ENCODE peak calls at places on chromosomes 16 and 17, in seven cellular contexts. L is NCI-H1417 treated with DMSO at 0.1 percent for 48 hours; D is ELR; A is left cardiac atrium; C is mesendoderm; W is activated T-helper 1 cell treated with anti-CD3 and anti-CD28 coated beads, Interleukin-2, amount 50 U/mL, for 16 hours; Y is T follicular helper cell. K is an unnamed sample.

GRCh38 chr17:29844339-29845048 is 85.5 kb downstream of the SSH2 start:
- DNase-seq in D (peak), A (no peak), Y (no peak), W (no peak), C (peak), L (no peak), K (no peak)

GRCh38 chr16:57694556-57695377 is at the start of gene DRC7:
- DNase-seq in W (no peak), D (peak), C (peak), A (no peak), Y (no peak), L (peak), K (no peak)

GRCh38 chr17:50564916-50565315 is 4.4 kb downstream of the CACNA1G start:
- DNase-seq in Y (no peak), C (peak), A (peak), W (no peak), D (peak), L (no peak), K (no peak)

GRCh38 chr16:28927815-28928214 is 2.8 kb upstream of the RABEP2 start:
- DNase-seq in Y (no peak), A (no peak), C (no peak), L (no peak), D (no peak), W (no peak), K (no peak)

GRCh38 chr17:77941004-77941403 is 17.5 kb upstream of the TNRC6C start:
- DNase-seq in L (no peak), A (no peak), D (no peak), Y (no peak), W (no peak), C (no peak), K (no peak)

GRCh38 chr17:34758316-34758715 is 178.9 kb downstream of the TMEM132E start:
- DNase-seq in Y (no peak), L (no peak), D (no peak), A (no peak), C (no peak), W (no peak), K (no peak)

GRCh38 chr16:29664133-29664912 is 1.3 kb downstream of the SPN start:
- DNase-seq in Y (no peak), C (no peak), L (no peak), W (no peak), D (no peak), A (peak), K (peak)

GRCh38 chr16:56450275-56450889 is 750 bp downstream of the NUDT21 start:
- DNase-seq in A (no peak), D (peak), C (peak), L (no peak), W (no peak), Y (no peak), K (no peak)

GRCh38 chr17:1890758-1891450 is 61.1 kb downstream of the RPA1 start:
- DNase-seq in Y (no peak), W (no peak), L (no peak), C (no peak), A (no peak), D (no peak), K (no peak)

GRCh38 chr17:77378318-77379064 is 237.7 kb downstream of the SEC14L1 start:
- DNase-seq in L (no peak), D (no peak), Y (no peak), C (no peak), A (no peak), W (no peak), K (no peak)

GRCh38 chr17:80927791-80928216 is 63.8 kb upstream of the CHMP6 start:
- DNase-seq in D (no peak), C (peak), W (no peak), L (no peak), A (no peak), Y (no peak), K (no peak)

GRCh38 chr16:19008770-19009169 is 25.0 kb downstream of the TMC7 start:
- DNase-seq in D (peak), W (no peak), Y (no peak), A (no peak), L (no peak), C (no peak), K (no peak)

GRCh38 chr16:1545044-1545736 is 11.7 kb downstream of the TMEM204 start:
- DNase-seq in L (no peak), C (no peak), D (no peak), Y (no peak), A (peak), W (no peak), K (no peak)

GRCh38 chr17:81858170-81858966 is 2.0 kb downstream of the P4HB start:
- DNase-seq in A (no peak), W (no peak), C (no peak), L (no peak), D (no peak), Y (no peak), K (no peak)

GRCh38 chr16:68090526-68090925 is 5.4 kb downstream of the NFATC3 start:
- DNase-seq in A (no peak), Y (no peak), C (no peak), W (no peak), L (no peak), D (no peak), K (no peak)

GRCh38 chr17:46791531-46791930 is 27.0 kb downstream of the WNT3 start:
- DNase-seq in Y (no peak), L (no peak), W (no peak), A (no peak), D (no peak), C (no peak), K (no peak)

GRCh38 chr16:67499159-67499558 is 15.8 kb upstream of the AGRP start:
- DNase-seq in Y (no peak), W (no peak), C (no peak), A (no peak), D (no peak), L (no peak), K (no peak)

GRCh38 chr17:43766413-43767052 is 7.9 kb upstream of the SOST start:
- DNase-seq in A (peak), D (peak), W (peak), Y (peak), C (peak), L (no peak), K (peak)

GRCh38 chr17:253091-253846 is 71.8 kb upstream of the DOC2B start:
- DNase-seq in C (no peak), D (no peak), W (no peak), Y (no peak), L (no peak), A (peak), K (no peak)

GRCh38 chr17:79083191-79083971 is 8.8 kb downstream of the ENGASE start:
- DNase-seq in C (no peak), W (no peak), A (no peak), D (no peak), Y (no peak), L (no peak), K (no peak)

GRCh38 chr16:4957420-4957719 is 760 bp upstream of the SEC14L5 start:
- DNase-seq in W (no peak), D (no peak), L (no peak), A (no peak), Y (no peak), C (no peak), K (no peak)

GRCh38 chr17:1012823-1013728 is 16.1 kb downstream of the TIMM22 start:
- DNase-seq in A (no peak), C (no peak), D (no peak), L (no peak), Y (no peak), W (no peak), K (no peak)

GRCh38 chr16:426115-426905 is 861 bp downstream of the RAB11FIP3 start:
- DNase-seq in Y (no peak), A (no peak), W (no peak), D (peak), L (no peak), C (peak), K (no peak)

GRCh38 chr17:82859431-82860403 is 19.9 kb upstream of the ZNF750 start:
- DNase-seq in A (no peak), C (peak), Y (no peak), L (no peak), W (peak), D (peak), K (peak)

GRCh38 chr17:14205992-14206461 is 30.6 kb downstream of the CDRT15 start:
- DNase-seq in Y (peak), C (no peak), L (no peak), A (peak), D (no peak), W (peak), K (peak)

GRCh38 chr16:87363771-87364476 is 19.7 kb downstream of the FBXO31 start:
- DNase-seq in C (no peak), L (no peak), Y (no peak), D (no peak), W (no peak), A (peak), K (no peak)

GRCh38 chr16:4511441-4512082 is 27.0 kb downstream of the CDIP1 start:
- DNase-seq in L (no peak), A (peak), C (peak), Y (no peak), D (peak), W (no peak), K (no peak)

GRCh38 chr17:65243838-65244237 is 106.7 kb downstream of the RGS9 start:
- DNase-seq in Y (no peak), L (no peak), C (peak), A (peak), D (peak), W (no peak), K (no peak)

GRCh38 chr16:10151718-10152117 is 30.5 kb downstream of the GRIN2A start:
- DNase-seq in L (no peak), C (no peak), W (no peak), Y (no peak), A (no peak), D (no peak), K (no peak)

GRCh38 chr17:73720187-73720834 is 76.1 kb upstream of the SDK2 start:
- DNase-seq in C (peak), Y (no peak), D (no peak), W (no peak), A (no peak), L (no peak), K (no peak)

GRCh38 chr17:17886747-17887146 is 50.0 kb upstream of the SREBF1 start:
- DNase-seq in C (no peak), A (peak), D (no peak), W (no peak), Y (no peak), L (no peak), K (no peak)

GRCh38 chr17:56595831-56596740 is 2.6 kb downstream of the NOG start:
- DNase-seq in W (no peak), D (peak), L (no peak), A (peak), Y (no peak), C (peak), K (no peak)